ENCODE peak calls at places on chromosomes 16 and 17, in ten cellular contexts. V, C, B, Y, T, U, H, J, Z and A are unnamed samples.

GRCh38 chr16:1913327-1914083 is 4.7 kb downstream of the HS3ST6 start:
- DNase-seq in V (no peak), C (no peak), B (peak), H (peak), J (no peak), Y (no peak), Z (no peak), T (no peak), U (no peak), A (no peak)

GRCh38 chr16:75085556-75085955 is 31.0 kb downstream of the LDHD start:
- DNase-seq in Y (no peak), T (no peak), V (no peak), H (no peak), U (no peak), Z (no peak), C (no peak), J (no peak), B (no peak), A (no peak)

GRCh38 chr17:59149051-59149450 is 5.9 kb downstream of the SKA2 start:
- DNase-seq in C (no peak), V (no peak), H (no peak), Z (peak), T (no peak), B (peak), Y (no peak), J (no peak), U (no peak), A (no peak)

GRCh38 chr17:78707016-78707415 is 75.1 kb downstream of the CYTH1 start:
- DNase-seq in C (no peak), B (no peak), U (no peak), J (no peak), Y (no peak), T (no peak), V (no peak), H (no peak), Z (no peak), A (no peak)

GRCh38 chr16:31386157-31386984 is 6.8 kb upstream of the ITGAD start:
- DNase-seq in H (peak), Z (peak), C (no peak), T (no peak), U (no peak), V (peak), B (peak), Y (no peak), J (no peak), A (no peak)

GRCh38 chr17:57636985-57637667 is 108.0 kb downstream of the CCDC182 start:
- DNase-seq in C (no peak), V (no peak), Z (no peak), B (no peak), U (no peak), T (no peak), Y (no peak), H (no peak), J (no peak), A (no peak)

GRCh38 chr16:1964046-1964505 is 550 bp downstream of the RPS2 start:
- DNase-seq in B (no peak), H (no peak), Z (no peak), Y (no peak), C (no peak), J (no peak), T (peak), U (no peak), V (peak), A (peak)

GRCh38 chr16:14401839-14402115 is 228.3 kb downstream of the PARN start:
- DNase-seq in C (no peak), H (no peak), Y (no peak), Z (peak), T (no peak), U (no peak), B (no peak), V (no peak), J (no peak), A (no peak)

GRCh38 chr17:83053779-83054451 is 25.5 kb upstream of the METRNL start:
- DNase-seq in C (peak), J (no peak), H (peak), T (peak), Z (no peak), U (no peak), Y (no peak), V (peak), B (no peak), A (no peak)

GRCh38 chr16:68356919-68357286 is 46.1 kb downstream of the PRMT7 start:
- DNase-seq in Y (no peak), C (no peak), Z (no peak), V (no peak), J (no peak), H (no peak), T (no peak), U (no peak), B (no peak), A (no peak)

GRCh38 chr16:68356249-68356918 is 45.6 kb downstream of the PRMT7 start:
- DNase-seq in U (no peak), B (no peak), H (peak), Z (no peak), Y (peak), V (peak), C (no peak), J (no peak), T (peak), A (no peak)

GRCh38 chr16:68358951-68359350 is 48.1 kb downstream of the PRMT7 start:
- DNase-seq in V (no peak), B (no peak), Y (no peak), T (no peak), C (no peak), U (no peak), H (no peak), J (no peak), Z (no peak), A (no peak)

GRCh38 chr16:68357923-68358322 is 47.1 kb downstream of the PRMT7 start:
- DNase-seq in U (no peak), J (no peak), Y (no peak), C (no peak), V (no peak), T (no peak), B (no peak), Z (no peak), H (no peak), A (no peak)

DNA sequence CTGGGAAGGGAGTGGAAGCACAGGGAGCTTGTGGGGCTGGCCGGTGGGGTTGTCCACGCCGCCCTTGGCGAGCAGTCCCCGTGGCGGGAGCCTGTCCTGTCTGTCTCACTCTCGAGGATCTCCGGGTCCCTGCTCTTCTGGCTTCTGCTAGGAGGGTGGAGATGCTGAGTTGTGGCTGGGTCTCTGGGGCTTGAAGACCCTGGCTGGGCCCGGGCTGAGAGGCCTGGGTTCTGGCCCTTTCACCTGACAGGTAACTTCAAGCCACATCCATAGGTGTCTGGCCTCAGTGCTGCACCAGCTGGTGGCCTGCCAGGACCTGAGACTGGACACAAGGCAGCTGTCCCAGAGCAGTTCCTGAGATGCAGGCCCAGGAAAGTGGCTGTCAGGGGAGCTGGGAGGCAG is 46.7 kb downstream of the PRMT7 start:
- DNase-seq in V (no peak), T (no peak), Z (no peak), U (no peak), J (no peak), C (no peak), Y (no peak), B (no peak), H (no peak), A (no peak)
- TF ChIP-seq CTCF in V (no peak), T (no peak), Z (no peak), U (no peak), J (no peak), C (no peak), Y (no peak), B (no peak), H (no peak), A (no peak)

GRCh38 chr17:81711814-81712467 is at the start of gene SLC25A10:
- DNase-seq in T (peak), Y (peak), Z (peak), H (peak), C (peak), J (peak), U (peak), B (peak), V (peak), A (peak)
- TF ChIP-seq CTCF in T (no peak), Y (peak), Z (no peak), H (no peak), C (no peak), J (no peak), U (no peak), B (no peak), V (peak), A (no peak)

DNA sequence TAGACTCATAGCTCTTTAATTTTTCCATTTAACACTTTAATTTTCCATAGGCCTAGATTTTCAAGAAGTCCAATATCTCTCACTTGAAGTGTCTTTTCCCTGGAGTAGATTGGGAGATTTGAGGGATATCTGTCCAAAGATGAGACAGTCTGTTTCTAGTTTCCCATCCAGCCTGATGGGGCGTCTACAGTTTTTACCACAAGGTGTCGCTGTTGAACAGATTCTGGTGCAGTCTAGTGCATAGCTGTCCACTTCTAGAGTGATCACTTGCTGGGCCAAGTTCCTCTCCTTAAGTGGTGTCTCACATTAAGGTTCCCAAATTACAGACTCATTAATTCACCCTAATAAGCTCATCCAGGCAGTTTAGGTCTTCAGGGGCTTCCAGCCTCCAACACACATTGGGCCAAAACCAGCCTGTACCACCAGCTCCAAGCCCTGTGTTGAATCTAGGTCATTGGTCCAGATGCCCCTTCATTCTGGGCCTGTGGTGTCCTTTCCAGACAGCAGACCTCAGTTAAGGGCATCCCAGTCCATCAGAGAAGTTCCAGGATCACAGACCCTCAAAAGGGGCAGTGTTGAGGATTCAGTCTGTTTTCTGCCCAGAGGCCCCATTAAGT is 9.4 kb downstream of the SNX20 start:
- DNase-seq in H (peak), T (peak), J (no peak), C (no peak), U (no peak), V (peak), B (peak), Z (peak), Y (no peak), A (peak)
- TF ChIP-seq CTCF in H (no peak), T (peak), J (peak), C (peak), U (peak), V (peak), B (peak), Z (peak), Y (peak), A (peak)

GRCh38 chr17:4362141-4362540 is 4.3 kb downstream of the UBE2G1 start:
- DNase-seq in C (no peak), U (no peak), T (no peak), B (no peak), Y (no peak), Z (peak), J (no peak), V (no peak), H (no peak), A (no peak)
- TF ChIP-seq CTCF in C (no peak), U (no peak), T (no peak), B (no peak), Y (no peak), Z (peak), J (peak), V (no peak), H (no peak), A (no peak)

DNA sequence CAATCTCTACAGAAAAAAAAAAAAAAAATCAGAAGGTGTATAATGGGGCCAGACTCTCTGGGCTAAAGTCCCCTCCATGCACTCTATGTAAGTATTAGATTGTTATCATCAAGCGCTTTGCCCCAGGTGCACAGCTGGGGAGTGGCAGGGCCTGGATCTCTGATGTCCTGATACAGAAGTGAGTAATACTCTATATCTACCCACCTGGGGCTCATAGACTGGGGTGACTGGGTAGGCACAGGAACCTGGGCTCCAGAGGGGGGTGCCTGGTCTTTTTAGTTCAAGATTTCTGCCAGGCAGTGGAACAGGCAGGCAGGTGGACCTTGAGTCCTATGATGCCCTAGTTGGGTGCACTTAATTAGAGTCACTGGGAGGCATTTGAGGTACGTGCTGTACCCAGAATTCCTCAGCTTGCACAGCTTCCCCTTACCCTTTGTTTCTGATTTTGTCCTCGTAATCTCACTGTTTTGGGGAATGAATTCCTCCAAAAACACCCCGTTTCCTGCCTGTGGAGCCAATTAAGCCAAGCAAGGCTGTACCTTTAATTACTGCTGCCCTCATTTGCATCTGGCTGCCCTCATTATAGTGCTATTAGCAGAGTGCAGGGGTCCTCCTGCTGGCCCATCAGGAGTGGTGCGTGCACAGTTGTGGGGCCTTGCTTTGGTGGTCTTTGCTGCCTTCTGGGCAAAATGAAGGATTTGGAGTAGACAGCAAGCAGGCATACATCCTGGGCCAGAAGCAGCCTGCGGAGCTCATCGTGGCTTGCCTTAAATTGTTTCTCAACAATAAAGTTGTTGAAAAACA is 239.0 kb downstream of the SNX29 start:
- DNase-seq in U (no peak), C (no peak), J (no peak), B (peak), T (no peak), H (no peak), Z (no peak), V (no peak), Y (no peak), A (peak)
- TF ChIP-seq CTCF in U (peak), C (no peak), J (no peak), B (peak), T (no peak), H (no peak), Z (peak), V (no peak), Y (no peak), A (peak)

DNA sequence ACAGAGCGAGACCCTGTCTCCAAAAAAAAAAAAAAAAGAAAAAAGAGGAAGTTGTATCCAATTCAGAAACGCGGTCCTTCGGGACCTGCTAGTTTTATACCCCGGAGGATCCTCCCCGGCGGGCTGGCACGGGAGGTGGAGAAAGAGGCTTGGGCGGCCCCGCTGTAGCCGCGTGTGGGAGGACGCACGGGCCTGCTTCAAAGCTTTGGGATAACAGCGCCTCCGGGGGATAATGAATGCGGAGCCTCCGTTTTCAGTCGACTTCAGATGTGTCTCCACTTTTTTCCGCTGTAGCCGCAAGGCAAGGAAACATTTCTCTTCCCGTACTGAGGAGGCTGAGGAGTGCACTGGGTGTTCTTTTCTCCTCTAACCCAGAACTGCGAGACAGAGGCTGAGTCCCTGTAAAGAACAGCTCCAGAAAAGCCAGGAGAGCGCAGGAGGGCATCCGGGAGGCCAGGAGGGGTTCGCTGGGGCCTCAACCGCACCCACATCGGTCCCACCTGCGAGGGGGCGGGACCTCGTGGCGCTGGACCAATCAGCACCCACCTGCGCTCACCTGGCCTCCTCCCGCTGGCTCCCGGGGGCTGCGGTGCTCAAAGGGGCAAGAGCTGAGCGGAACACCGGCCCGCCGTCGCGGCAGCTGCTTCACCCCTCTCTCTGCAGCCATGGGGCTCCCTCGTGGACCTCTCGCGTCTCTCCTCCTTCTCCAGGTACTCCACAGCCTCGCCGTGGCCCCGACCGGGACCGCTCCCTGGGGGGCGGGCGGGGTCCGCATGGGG is at the start of gene CDH3:
- DNase-seq in J (peak), Y (peak), B (peak), H (peak), C (no peak), U (peak), V (peak), T (peak), Z (no peak), A (peak)
- TF ChIP-seq CTCF in J (no peak), Y (no peak), B (no peak), H (no peak), C (no peak), U (no peak), V (no peak), T (no peak), Z (no peak), A (no peak)

DNA sequence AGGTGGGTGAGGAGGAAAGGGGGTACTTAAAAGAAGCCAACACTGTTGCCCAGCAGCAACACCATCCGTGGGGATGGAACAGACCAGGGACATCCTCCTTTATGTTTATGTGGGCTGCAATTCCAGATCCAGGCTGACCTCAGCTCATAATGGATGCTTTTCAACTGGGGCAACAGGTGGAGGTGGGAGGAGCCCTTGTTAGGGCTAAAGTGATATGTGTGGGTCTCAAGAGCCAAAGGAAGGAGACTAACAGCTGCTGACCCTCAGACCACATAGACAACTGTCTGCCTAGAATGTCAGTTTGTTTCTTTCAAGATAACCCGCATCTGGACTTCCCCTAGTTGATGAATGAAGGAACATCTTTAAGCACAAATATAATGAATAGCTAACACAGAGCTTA is 2.0 kb upstream of the INPP5K start:
- DNase-seq in J (no peak), V (no peak), Z (no peak), C (no peak), U (no peak), H (no peak), Y (no peak), T (no peak), B (no peak), A (no peak)
- TF ChIP-seq CTCF in J (no peak), V (no peak), Z (no peak), C (no peak), U (no peak), H (no peak), Y (no peak), T (no peak), B (no peak), A (no peak)

DNA sequence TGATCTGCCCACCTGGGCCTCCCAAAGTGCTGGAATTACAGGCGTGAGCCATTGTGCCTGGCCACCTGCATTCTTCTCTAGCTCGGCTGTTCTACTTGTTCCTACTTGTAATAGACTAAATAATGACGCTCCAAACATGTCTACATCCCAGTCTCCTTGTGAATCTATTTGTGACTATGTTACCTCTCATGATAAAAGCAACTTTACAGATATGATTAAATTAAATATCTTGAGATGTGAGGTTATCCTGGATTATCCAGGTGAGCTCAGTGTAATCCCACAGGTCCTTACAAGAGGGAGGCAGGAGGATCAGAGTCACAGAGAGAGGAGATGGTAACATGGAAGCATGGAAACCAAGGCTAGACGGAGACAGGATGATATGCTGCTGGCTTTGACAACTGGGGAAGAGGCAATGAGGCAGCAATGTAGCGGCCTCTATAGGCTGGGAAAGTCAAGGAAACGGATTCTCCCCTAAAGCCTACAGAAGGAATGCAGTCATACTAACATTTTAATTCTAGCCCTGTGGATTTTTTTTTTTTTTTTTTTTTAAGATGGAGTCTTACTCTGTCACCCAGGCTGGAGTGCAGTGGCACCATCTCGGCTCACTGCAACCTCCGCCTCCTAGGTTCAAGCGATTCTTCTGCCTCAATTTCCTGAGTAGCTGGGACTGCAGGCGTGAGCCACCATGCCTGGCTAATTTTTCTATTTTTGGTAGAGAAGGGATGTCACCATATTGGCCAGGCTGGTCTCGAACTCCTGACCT is 5.0 kb upstream of the LASP1 start:
- DNase-seq in V (no peak), T (no peak), H (peak), B (no peak), Z (peak), J (no peak), Y (no peak), U (no peak), C (no peak), A (no peak)
- TF ChIP-seq CTCF in V (no peak), T (no peak), H (no peak), B (no peak), Z (peak), J (no peak), Y (no peak), U (no peak), C (no peak), A (no peak)

GRCh38 chr16:88063201-88063773 is 112.1 kb downstream of the BANP start:
- DNase-seq in Y (no peak), B (no peak), V (no peak), H (no peak), Z (peak), C (peak), J (no peak), T (no peak), U (no peak), A (no peak)
- TF ChIP-seq CTCF in Y (no peak), B (no peak), V (no peak), H (no peak), Z (peak), C (no peak), J (peak), T (no peak), U (no peak), A (no peak)